ENCODE peak calls at places on chromosomes 12 and 14, in nine cellular contexts. H is astrocyte of the spinal cord, U is C1 segment of cervical spinal cord, W is M059J, N is left cardiac atrium, Z is HCT116, Y is midbrain, Q is hippocampal formation, B is EH. T is an unnamed sample.

GRCh38 chr12:120230974-120231315 is 30.0 kb upstream of the RPLP0 start:
- DNase-seq in Z (no peak), U (no peak), H (no peak), W (no peak), Q (no peak), B (no peak), N (peak), Y (no peak), T (no peak)

GRCh38 chr14:99575043-99576023 is 28.7 kb downstream of the CCDC85C start:
- DNase-seq in Y (no peak), Z (no peak), W (peak), H (no peak), Q (no peak), B (peak), N (no peak), U (no peak), T (peak)

GRCh38 chr12:31599053-31599452 is 8.1 kb upstream of the DENND5B start:
- DNase-seq in Z (no peak), U (no peak), W (no peak), Q (no peak), Y (no peak), B (no peak), H (no peak), N (no peak), T (no peak)

GRCh38 chr12:18320036-18320617 is 58.8 kb downstream of the PIK3C2G start:
- DNase-seq in B (peak), W (peak), N (no peak), Z (peak), Q (no peak), H (peak), U (no peak), Y (no peak), T (peak)

GRCh38 chr12:103144278-103144677 is 186.8 kb downstream of the ASCL1 start:
- DNase-seq in Y (no peak), W (no peak), Z (no peak), N (no peak), B (no peak), H (no peak), U (no peak), Q (no peak), T (no peak)

GRCh38 chr12:26318661-26319068 is 123.3 kb downstream of the SSPN start:
- DNase-seq in Y (no peak), Q (no peak), U (no peak), B (peak), H (peak), W (peak), N (peak), Z (no peak), T (peak)

GRCh38 chr12:105485321-105485910 is 154.9 kb downstream of the C12orf75 start:
- DNase-seq in Q (no peak), H (peak), W (peak), N (peak), Z (no peak), B (peak), U (no peak), Y (no peak), T (peak)

GRCh38 chr12:41466762-41467270 is 278.7 kb downstream of the PDZRN4 start:
- DNase-seq in N (no peak), Z (no peak), Q (no peak), U (no peak), H (no peak), Y (peak), W (peak), B (no peak), T (no peak)

GRCh38 chr14:80024417-80024816 is 186.9 kb downstream of the DIO2 start:
- DNase-seq in Z (no peak), N (no peak), B (no peak), Y (no peak), H (no peak), W (no peak), Q (no peak), U (no peak), T (no peak)

GRCh38 chr12:105018001-105018400 is 31.9 kb downstream of the NOPCHAP1 start:
- DNase-seq in Z (no peak), Y (no peak), W (no peak), B (no peak), H (no peak), U (no peak), Q (no peak), N (no peak), T (no peak)

GRCh38 chr14:77035267-77035666 is 6.8 kb upstream of the IRF2BPL start:
- DNase-seq in N (no peak), H (no peak), Z (no peak), Y (no peak), Q (no peak), U (no peak), W (no peak), B (no peak), T (no peak)

GRCh38 chr12:6089041-6089823 is 35.2 kb downstream of the VWF start:
- DNase-seq in U (no peak), H (peak), Z (peak), Y (no peak), B (peak), N (no peak), Q (no peak), W (peak), T (no peak)

GRCh38 chr12:69067713-69068112 is 134.7 kb upstream of the CPM start:
- DNase-seq in Q (no peak), N (no peak), H (no peak), Y (no peak), W (peak), U (no peak), Z (no peak), B (no peak), T (no peak)